ENCODE peak calls at places on chromosomes 7 and 10, in five cellular contexts. G is endothelial cell, Z is AG09309, V is DND-41, B is right lobe of liver. T is an unnamed sample.

GRCh38 chr7:16936626-16937422 is 55.0 kb upstream of the AGR3 start:
- DNase-seq in Z (no peak), V (no peak), G (no peak), B (no peak), T (no peak)

GRCh38 chr10:33306756-33307519 is 27.5 kb downstream of the NRP1 start:
- DNase-seq in B (no peak), V (no peak), G (no peak), Z (peak; percentile 61), T (no peak)

GRCh38 chr10:12981570-12981969 is 19.9 kb downstream of the CCDC3 start:
- DNase-seq in B (no peak), Z (no peak), V (no peak), G (no peak), T (no peak)

GRCh38 chr7:92633211-92633906 is 43.2 kb upstream of the FAM133B start:
- DNase-seq in B (no peak), Z (peak; percentile 76), G (peak; percentile 11), V (peak; percentile 55), T (no peak)

GRCh38 chr10:100265821-100266485 is 1.5 kb downstream of the CWF19L1 start:
- DNase-seq in V (no peak), Z (no peak), B (no peak), G (no peak), T (no peak)

GRCh38 chr10:22539579-22540160 is 174.7 kb downstream of the PIP4K2A start:
- DNase-seq in G (no peak), B (no peak), Z (no peak), V (peak; percentile 13), T (no peak)

GRCh38 chr7:50266893-50267386 is 37.6 kb upstream of the IKZF1 start:
- DNase-seq in G (no peak), Z (no peak), B (no peak), V (peak; percentile 94), T (no peak)

GRCh38 chr10:71966046-71967004 is 2.1 kb downstream of the CHST3 start:
- DNase-seq in Z (no peak), G (no peak), B (no peak), V (no peak), T (no peak)

GRCh38 chr10:14701466-14701865 is 73.2 kb downstream of the FAM107B start:
- DNase-seq in Z (no peak), V (no peak), B (no peak), G (no peak), T (no peak)

GRCh38 chr7:28329616-28330373 is 82.5 kb upstream of the CREB5 start:
- DNase-seq in G (no peak), Z (no peak), V (no peak), B (no peak), T (no peak)

GRCh38 chr10:78365711-78366110 is 332.0 kb downstream of the RPS24 start:
- DNase-seq in B (no peak), Z (no peak), V (no peak), G (no peak), T (no peak)

GRCh38 chr10:120990831-120991230 is 139.7 kb downstream of the WDR11 start:
- DNase-seq in G (no peak), Z (no peak), V (no peak), B (no peak), T (no peak)

GRCh38 chr7:28926871-28927597 is 31.1 kb downstream of the TRIL start:
- DNase-seq in Z (peak; percentile 79), G (peak; percentile 59), V (peak; percentile 73), B (peak; percentile 69), T (peak; percentile 20)

GRCh38 chr7:44058759-44059218 is 6.6 kb downstream of the PGAM2 start:
- DNase-seq in G (no peak), Z (no peak), V (no peak), B (peak; percentile 36), T (no peak)

GRCh38 chr10:79347894-79348639 is 798 bp downstream of the PPIF start:
- DNase-seq in G (no peak), V (peak; percentile 83), B (peak; percentile 87), Z (peak; percentile 27), T (no peak)

GRCh38 chr7:45268013-45268412 is 110.4 kb downstream of the RAMP3 start:
- DNase-seq in G (no peak), V (no peak), B (no peak), Z (no peak), T (no peak)

GRCh38 chr10:74743401-74743800 is 83.0 kb upstream of the KAT6B start:
- DNase-seq in G (no peak), V (no peak), B (no peak), Z (no peak), T (no peak)

GRCh38 chr7:121547341-121548092 is 151.4 kb upstream of the FAM3C start:
- DNase-seq in B (no peak), G (no peak), V (no peak), Z (peak; percentile 43), T (no peak)

GRCh38 chr7:36192050-36192824 is 39.2 kb downstream of the EEPD1 start:
- DNase-seq in G (no peak), B (no peak), V (no peak), Z (peak; percentile 83), T (no peak)

GRCh38 chr10:3784510-3785250 is at the start of gene KLF6:
- DNase-seq in Z (no peak), B (no peak), V (peak; percentile 54), G (peak; percentile 36), T (peak; percentile 42)

GRCh38 chr10:7529638-7530037 is 118.8 kb upstream of the SFMBT2 start:
- DNase-seq in G (peak; percentile 40), V (peak; percentile 47), Z (no peak), B (no peak), T (no peak)
- TF ChIP-seq CTCF in G (peak; percentile 24), V (peak; percentile 62), Z (peak; percentile 6), B (peak; percentile 13), T (no peak)

GRCh38 chr7:77910124-77910523 is 111.6 kb downstream of the PHTF2 start:
- DNase-seq in G (no peak), Z (no peak), V (no peak), B (no peak), T (no peak)
- TF ChIP-seq CTCF in G (no peak), Z (no peak), V (no peak), B (no peak), T (no peak)

GRCh38 chr10:64977912-64978311 is 1456.7 kb downstream of the REEP3 start:
- DNase-seq in Z (no peak), B (no peak), V (no peak), G (no peak), T (no peak)
- TF ChIP-seq CTCF in Z (no peak), B (peak; percentile 22), V (no peak), G (no peak), T (peak; percentile 14)

DNA sequence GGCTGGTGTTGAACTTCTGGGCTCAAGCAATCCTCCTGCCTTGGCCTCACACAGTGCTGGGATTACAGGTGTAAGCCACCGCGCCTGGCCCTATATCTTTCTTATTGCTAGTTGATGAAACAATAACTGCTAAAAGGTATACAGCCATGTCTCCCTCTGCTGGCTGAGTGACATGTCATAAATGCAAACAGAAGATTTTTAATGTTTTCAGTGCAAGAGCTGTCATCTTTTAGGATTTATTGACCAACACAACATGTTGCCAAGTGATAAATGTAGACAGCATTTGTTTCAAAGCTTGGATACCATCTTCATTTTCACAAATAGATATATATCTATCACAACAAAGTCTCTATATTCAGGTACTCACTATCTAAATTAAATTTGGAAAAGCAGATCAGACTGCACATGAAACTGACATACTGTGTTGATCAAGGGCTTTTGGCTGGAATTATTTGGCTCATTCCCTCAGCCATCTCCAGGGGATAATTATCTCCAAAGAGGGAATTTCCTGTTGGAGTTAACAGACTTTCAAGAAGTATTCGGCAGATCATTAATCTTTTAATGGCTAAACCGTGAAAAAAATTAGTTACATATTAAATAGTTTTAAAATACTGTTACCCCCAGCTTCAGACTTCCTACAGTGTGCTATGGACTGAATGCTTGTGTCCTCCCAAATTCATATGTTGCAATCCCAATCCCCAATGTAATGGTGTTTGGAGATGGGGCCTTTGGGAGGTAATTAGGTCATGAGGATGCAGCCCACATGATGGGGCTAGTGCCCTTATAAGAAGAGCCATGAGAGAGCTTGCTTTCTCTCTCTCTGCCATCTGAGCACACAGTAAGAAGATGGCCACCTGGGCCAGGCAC is 41.3 kb upstream of the SRPK2 start:
- DNase-seq in G (peak; percentile 23), V (peak; percentile 48), B (no peak), Z (no peak), T (no peak)
- TF ChIP-seq CTCF in G (peak; percentile 28), V (peak; percentile 73), B (peak; percentile 45), Z (peak; percentile 47), T (peak; percentile 23)

GRCh38 chr10:60820093-60820769 is 42.0 kb downstream of the CDK1 start:
- DNase-seq in B (no peak), G (no peak), Z (peak; percentile 78), V (no peak), T (no peak)
- TF ChIP-seq CTCF in B (peak; percentile 16), G (peak; percentile 28), Z (peak; percentile 64), V (peak; percentile 25), T (peak; percentile 38)

T was measured in progenitor cell of endocrine pancreas.